ENCODE peak calls at places on chromosomes 4 and X, in five cellular contexts. One of them, this sample, is unnamed.

GRCh38 chr4:76233534-76233933 is 18.0 kb upstream of the FAM47E start:
- ATAC-seq in activated T-cell treated with anti-CD3 and anti-CD28 coated beads, Interleukin-2, amount 50 U/mL, for 4 hours: no peak
- ATAC-seq in stimulated activated effector memory CD8-positive, alpha-beta T cell treated with anti-CD3 and anti-CD28 coated beads, Interleukin-12 subunit alpha, Interleukin-12 subunit beta, amount 100 ng/mL, for 72 hours: no peak
- ATAC-seq in left lung: peak; percentile 17
- ATAC-seq in mucosa of descending colon: no peak
- ATAC-seq in this sample: no peak

GRCh38 chrX:1592128-1592862 is 891 bp downstream of the AKAP17A start:
- ATAC-seq in left lung: peak; percentile 15
- ATAC-seq in activated T-cell treated with anti-CD3 and anti-CD28 coated beads, Interleukin-2, amount 50 U/mL, for 4 hours: peak; percentile 42
- ATAC-seq in mucosa of descending colon: peak; percentile 46
- ATAC-seq in stimulated activated effector memory CD8-positive, alpha-beta T cell treated with anti-CD3 and anti-CD28 coated beads, Interleukin-12 subunit alpha, Interleukin-12 subunit beta, amount 100 ng/mL, for 72 hours: peak; percentile 49
- ATAC-seq in this sample: peak; percentile 33

GRCh38 chr4:83852085-83852451 is 316.2 kb downstream of the GPAT3 start:
- ATAC-seq in mucosa of descending colon: no peak
- ATAC-seq in stimulated activated effector memory CD8-positive, alpha-beta T cell treated with anti-CD3 and anti-CD28 coated beads, Interleukin-12 subunit alpha, Interleukin-12 subunit beta, amount 100 ng/mL, for 72 hours: no peak
- ATAC-seq in activated T-cell treated with anti-CD3 and anti-CD28 coated beads, Interleukin-2, amount 50 U/mL, for 4 hours: no peak
- ATAC-seq in left lung: peak; percentile 29
- ATAC-seq in this sample: no peak

GRCh38 chr4:139978692-139979091 is 175.3 kb downstream of the MAML3 start:
- ATAC-seq in activated T-cell treated with anti-CD3 and anti-CD28 coated beads, Interleukin-2, amount 50 U/mL, for 4 hours: peak; percentile 86
- ATAC-seq in left lung: peak; percentile 72
- ATAC-seq in mucosa of descending colon: peak; percentile 67
- ATAC-seq in stimulated activated effector memory CD8-positive, alpha-beta T cell treated with anti-CD3 and anti-CD28 coated beads, Interleukin-12 subunit alpha, Interleukin-12 subunit beta, amount 100 ng/mL, for 72 hours: peak; percentile 77
- ATAC-seq in this sample: peak; percentile 90

GRCh38 chr4:700587-701264 is 4.9 kb upstream of the PCGF3 start:
- ATAC-seq in left lung: no peak
- ATAC-seq in stimulated activated effector memory CD8-positive, alpha-beta T cell treated with anti-CD3 and anti-CD28 coated beads, Interleukin-12 subunit alpha, Interleukin-12 subunit beta, amount 100 ng/mL, for 72 hours: no peak
- ATAC-seq in mucosa of descending colon: no peak
- ATAC-seq in activated T-cell treated with anti-CD3 and anti-CD28 coated beads, Interleukin-2, amount 50 U/mL, for 4 hours: no peak
- ATAC-seq in this sample: no peak

GRCh38 chr4:143281507-143282169 is 55.0 kb upstream of the GAB1 start:
- ATAC-seq in left lung: no peak
- ATAC-seq in mucosa of descending colon: no peak
- ATAC-seq in activated T-cell treated with anti-CD3 and anti-CD28 coated beads, Interleukin-2, amount 50 U/mL, for 4 hours: no peak
- ATAC-seq in stimulated activated effector memory CD8-positive, alpha-beta T cell treated with anti-CD3 and anti-CD28 coated beads, Interleukin-12 subunit alpha, Interleukin-12 subunit beta, amount 100 ng/mL, for 72 hours: no peak
- ATAC-seq in this sample: no peak

GRCh38 chr4:15691346-15692140 is 9.9 kb downstream of the FAM200B start:
- ATAC-seq in mucosa of descending colon: peak; percentile 35
- ATAC-seq in activated T-cell treated with anti-CD3 and anti-CD28 coated beads, Interleukin-2, amount 50 U/mL, for 4 hours: no peak
- ATAC-seq in stimulated activated effector memory CD8-positive, alpha-beta T cell treated with anti-CD3 and anti-CD28 coated beads, Interleukin-12 subunit alpha, Interleukin-12 subunit beta, amount 100 ng/mL, for 72 hours: no peak
- ATAC-seq in left lung: peak; percentile 15
- ATAC-seq in this sample: no peak

GRCh38 chr4:153223418-153223792 is 19.2 kb downstream of the TRIM2 start:
- ATAC-seq in mucosa of descending colon: no peak
- ATAC-seq in activated T-cell treated with anti-CD3 and anti-CD28 coated beads, Interleukin-2, amount 50 U/mL, for 4 hours: no peak
- ATAC-seq in left lung: peak; percentile 13
- ATAC-seq in stimulated activated effector memory CD8-positive, alpha-beta T cell treated with anti-CD3 and anti-CD28 coated beads, Interleukin-12 subunit alpha, Interleukin-12 subunit beta, amount 100 ng/mL, for 72 hours: no peak
- ATAC-seq in this sample: no peak

GRCh38 chrX:21744060-21744459 is 13.9 kb downstream of the SMPX start:
- ATAC-seq in activated T-cell treated with anti-CD3 and anti-CD28 coated beads, Interleukin-2, amount 50 U/mL, for 4 hours: no peak
- ATAC-seq in mucosa of descending colon: peak; percentile 63
- ATAC-seq in stimulated activated effector memory CD8-positive, alpha-beta T cell treated with anti-CD3 and anti-CD28 coated beads, Interleukin-12 subunit alpha, Interleukin-12 subunit beta, amount 100 ng/mL, for 72 hours: no peak
- ATAC-seq in left lung: no peak
- ATAC-seq in this sample: no peak

GRCh38 chr4:184259081-184259480 is 41.4 kb upstream of the ENPP6 start:
- ATAC-seq in left lung: no peak
- ATAC-seq in stimulated activated effector memory CD8-positive, alpha-beta T cell treated with anti-CD3 and anti-CD28 coated beads, Interleukin-12 subunit alpha, Interleukin-12 subunit beta, amount 100 ng/mL, for 72 hours: no peak
- ATAC-seq in activated T-cell treated with anti-CD3 and anti-CD28 coated beads, Interleukin-2, amount 50 U/mL, for 4 hours: no peak
- ATAC-seq in mucosa of descending colon: no peak
- ATAC-seq in this sample: no peak

GRCh38 chrX:133365886-133366611 is 49.2 kb downstream of the GPC4 start:
- ATAC-seq in left lung: peak; percentile 48
- ATAC-seq in mucosa of descending colon: peak; percentile 12
- ATAC-seq in stimulated activated effector memory CD8-positive, alpha-beta T cell treated with anti-CD3 and anti-CD28 coated beads, Interleukin-12 subunit alpha, Interleukin-12 subunit beta, amount 100 ng/mL, for 72 hours: no peak
- ATAC-seq in activated T-cell treated with anti-CD3 and anti-CD28 coated beads, Interleukin-2, amount 50 U/mL, for 4 hours: no peak
- ATAC-seq in this sample: no peak

GRCh38 chr4:149781150-149781549 is 34.5 kb downstream of the IQCM start:
- ATAC-seq in mucosa of descending colon: no peak
- ATAC-seq in left lung: no peak
- ATAC-seq in stimulated activated effector memory CD8-positive, alpha-beta T cell treated with anti-CD3 and anti-CD28 coated beads, Interleukin-12 subunit alpha, Interleukin-12 subunit beta, amount 100 ng/mL, for 72 hours: no peak
- ATAC-seq in activated T-cell treated with anti-CD3 and anti-CD28 coated beads, Interleukin-2, amount 50 U/mL, for 4 hours: no peak
- ATAC-seq in this sample: no peak

GRCh38 chr4:146134761-146135160 is 40.8 kb upstream of the LSM6 start:
- ATAC-seq in activated T-cell treated with anti-CD3 and anti-CD28 coated beads, Interleukin-2, amount 50 U/mL, for 4 hours: no peak
- ATAC-seq in left lung: no peak
- ATAC-seq in stimulated activated effector memory CD8-positive, alpha-beta T cell treated with anti-CD3 and anti-CD28 coated beads, Interleukin-12 subunit alpha, Interleukin-12 subunit beta, amount 100 ng/mL, for 72 hours: no peak
- ATAC-seq in mucosa of descending colon: peak; percentile 95
- ATAC-seq in this sample: no peak

This sample was measured in activated T-helper 17 cell treated with anti-CD3 and anti-CD28 coated beads, Interleukin-2, amount 50 U/mL, for 72 hours.